ENCODE peak calls at places on chromosomes 1 and 21, in four cellular contexts. G, J, B and Q are unnamed samples. For H3K4me1, the result is how much of the 10 kb centered on the place peaks cover.

GRCh38 chr1:91803133-91803532 is 82.8 kb downstream of the TGFBR3 start:
- DNase-seq in G (peak), J (no peak), B (no peak), Q (no peak)

GRCh38 chr1:66168919-66169725 is 364.8 kb upstream of the SGIP1 start:
- DNase-seq in G (no peak), J (peak), B (no peak), Q (peak)

GRCh38 chr1:146007048-146007784 is 10.8 kb upstream of the TXNIP start:
- DNase-seq in G (peak), J (peak), B (peak), Q (peak)

GRCh38 chr1:208808301-208808700 is 564.1 kb upstream of the PLXNA2 start:
- DNase-seq in G (no peak), J (no peak), B (no peak), Q (no peak)

GRCh38 chr21:38879912-38880577 is 74.3 kb downstream of the ETS2 start:
- DNase-seq in G (no peak), J (no peak), B (no peak), Q (no peak)

GRCh38 chr1:160082926-160083325 is 1.6 kb downstream of the KCNJ9 start:
- DNase-seq in G (no peak), J (no peak), B (no peak), Q (no peak)

GRCh38 chr1:72283204-72284083 is 1.1 kb upstream of the NEGR1 start:
- DNase-seq in G (peak), J (peak), B (peak), Q (peak)

GRCh38 chr21:42794551-42794950 is 84.8 kb downstream of the WDR4 start:
- DNase-seq in G (no peak), J (no peak), B (no peak), Q (no peak)

GRCh38 chr1:75625795-75626194 is 14.9 kb upstream of the SLC44A5 start:
- DNase-seq in G (no peak), J (no peak), B (no peak), Q (no peak)

GRCh38 chr1:55696181-55696580 is 481.0 kb upstream of the USP24 start:
- DNase-seq in G (peak), J (peak), B (peak), Q (no peak)

GRCh38 chr1:212628056-212628455 is 19.5 kb downstream of the ATF3 start:
- DNase-seq in G (no peak), J (no peak), B (no peak), Q (no peak)

GRCh38 chr1:185837711-185838110 is 103.5 kb downstream of the HMCN1 start:
- DNase-seq in G (peak), J (no peak), B (no peak), Q (no peak)

GRCh38 chr1:243748706-243749283 is 101.2 kb downstream of the AKT3 start:
- DNase-seq in G (peak), J (peak), B (peak), Q (peak)

GRCh38 chr1:174075245-174075692 is 53.1 kb upstream of the RC3H1 start:
- DNase-seq in G (peak), J (peak), B (peak), Q (no peak)

GRCh38 chr21:27168084-27168483 is 201.2 kb upstream of the ADAMTS5 start:
- DNase-seq in G (peak), J (no peak), B (peak), Q (no peak)

GRCh38 chr1:219926363-219926998 is 1.9 kb downstream of the SLC30A10 start:
- DNase-seq in G (no peak), J (no peak), B (no peak), Q (no peak)

GRCh38 chr21:38839683-38840286 is 34.1 kb downstream of the ETS2 start:
- DNase-seq in G (peak), J (peak), B (peak), Q (no peak)

GRCh38 chr1:190599677-190600076 is 122.0 kb upstream of the BRINP3 start:
- DNase-seq in G (no peak), J (no peak), B (no peak), Q (no peak)

GRCh38 chr1:177771688-177772087 is 198.2 kb downstream of the SEC16B start:
- DNase-seq in G (no peak), J (no peak), B (no peak), Q (no peak)

GRCh38 chr1:57215175-57215574 is 208.7 kb downstream of the DAB1 start:
- DNase-seq in G (no peak), J (no peak), B (no peak), Q (no peak)

GRCh38 chr1:229894535-229894934 is 172.5 kb upstream of the GALNT2 start:
- DNase-seq in G (no peak), J (no peak), B (no peak), Q (no peak)

GRCh38 chr1:20366076-20366765 is 75.5 kb downstream of the VWA5B1 start:
- DNase-seq in G (peak), J (peak), B (peak), Q (no peak)

GRCh38 chr1:112790920-112791722 is 76.0 kb upstream of the PPM1J start:
- DNase-seq in G (no peak), J (no peak), B (no peak), Q (no peak)

GRCh38 chr1:44089371-44090070 is 29.1 kb upstream of the KLF17 start:
- DNase-seq in G (no peak), J (no peak), B (no peak), Q (no peak)

GRCh38 chr21:44392916-44393315 is 39.5 kb downstream of the TRPM2 start:
- DNase-seq in G (no peak), J (no peak), B (no peak), Q (no peak)

GRCh38 chr1:119544165-119544762 is 37.3 kb downstream of the HSD3B1 start:
- DNase-seq in G (peak), J (no peak), B (no peak), Q (no peak)

GRCh38 chr21:37828515-37828914 is 87.7 kb downstream of the KCNJ6 start:
- DNase-seq in G (no peak), J (no peak), B (no peak), Q (no peak)

GRCh38 chr21:14947613-14948160 is 117.1 kb downstream of the NRIP1 start:
- DNase-seq in G (no peak), J (no peak), B (no peak), Q (no peak)

GRCh38 chr1:111552587-111552986 is 49.2 kb upstream of the ADORA3 start:
- DNase-seq in G (no peak), J (no peak), B (no peak), Q (no peak)

GRCh38 chr1:234515821-234516241 is 36.9 kb upstream of the TARBP1 start:
- DNase-seq in G (peak), J (peak), B (peak), Q (no peak)

GRCh38 chr1:107309962-107310361 is 169.1 kb downstream of the NTNG1 start:
- DNase-seq in G (no peak), J (no peak), B (no peak), Q (no peak)

GRCh38 chr1:175572932-175573871 is 170.2 kb downstream of the TNR start:
- DNase-seq in G (no peak), J (no peak), B (no peak), Q (no peak)

GRCh38 chr1:186165303-186165702 is 209.8 kb downstream of the TPR start:
- DNase-seq in G (no peak), J (no peak), B (no peak), Q (no peak)

GRCh38 chr1:5385400-5385799 is 606.8 kb downstream of the NPHP4 start:
- DNase-seq in G (no peak), J (no peak), B (no peak), Q (no peak)

GRCh38 chr1:201481761-201482493 is 12.9 kb upstream of the PHLDA3 start:
- DNase-seq in G (peak), J (peak), B (peak), Q (peak)
- H3K4me3 ChIP-seq in G (peak), J (peak), B (no peak), Q (peak)

GRCh38 chr1:11535761-11536572 is 57.0 kb downstream of the DISP3 start:
- DNase-seq in G (no peak), J (no peak), B (no peak), Q (no peak)
- H3K4me1 ChIP-seq in G (under half), J (under half), B (under half), Q (under half)

DNA sequence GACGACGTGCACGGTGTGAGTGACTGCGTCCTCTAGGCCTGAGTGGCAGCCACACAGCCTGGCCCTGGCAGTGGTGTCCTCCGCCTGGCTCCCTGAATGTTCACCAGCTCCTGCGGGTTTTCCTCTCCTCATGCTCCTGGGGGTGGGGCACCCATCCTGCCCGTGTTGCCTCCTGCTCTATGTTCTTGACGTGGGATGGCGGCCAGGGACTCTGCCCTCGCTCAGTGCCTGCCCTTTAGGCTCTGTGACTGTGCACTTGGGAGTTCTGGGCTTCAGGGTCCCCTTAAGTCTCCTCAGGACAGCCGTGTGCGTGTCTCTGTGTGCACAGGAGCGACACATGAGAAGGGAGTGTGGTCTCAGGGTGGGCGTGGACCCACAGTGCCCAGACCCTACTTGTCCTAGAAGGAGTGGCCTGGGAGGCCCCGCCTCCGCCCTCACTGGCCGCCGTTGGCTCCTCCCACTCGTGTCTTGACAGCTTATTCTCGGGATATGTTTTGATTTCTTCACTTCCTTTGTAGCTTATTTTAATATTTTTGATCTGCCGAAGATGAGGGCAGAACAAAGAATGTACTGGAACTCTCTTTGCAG is 3.6 kb downstream of the SKI start:
- DNase-seq in G (peak), J (peak), B (peak), Q (peak)
- H3K4me3 ChIP-seq in G (peak), J (peak), B (peak), Q (peak)

DNA sequence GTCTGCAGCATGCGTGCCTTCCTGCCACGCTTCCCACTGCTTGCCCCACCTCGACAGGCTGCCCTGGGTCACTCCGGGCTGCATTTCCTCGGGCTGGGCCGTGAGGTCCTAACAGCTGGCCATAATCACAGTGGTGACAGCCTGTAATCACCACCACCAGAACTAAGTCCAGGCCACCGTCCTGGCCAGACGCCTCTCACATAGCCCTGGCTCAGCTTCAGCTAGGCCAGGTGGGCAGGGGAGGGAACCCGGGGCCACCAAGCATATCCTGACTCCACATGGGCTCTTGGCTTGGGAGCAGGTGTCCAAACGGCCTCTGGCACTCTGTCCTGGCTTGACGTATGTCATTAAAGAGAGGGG is 229.5 kb downstream of the TRABD2B start:
- DNase-seq in G (no peak), J (no peak), B (no peak), Q (no peak)
- H3K4me1 ChIP-seq in G (under half), J (under half), B (under half), Q (under half)

DNA sequence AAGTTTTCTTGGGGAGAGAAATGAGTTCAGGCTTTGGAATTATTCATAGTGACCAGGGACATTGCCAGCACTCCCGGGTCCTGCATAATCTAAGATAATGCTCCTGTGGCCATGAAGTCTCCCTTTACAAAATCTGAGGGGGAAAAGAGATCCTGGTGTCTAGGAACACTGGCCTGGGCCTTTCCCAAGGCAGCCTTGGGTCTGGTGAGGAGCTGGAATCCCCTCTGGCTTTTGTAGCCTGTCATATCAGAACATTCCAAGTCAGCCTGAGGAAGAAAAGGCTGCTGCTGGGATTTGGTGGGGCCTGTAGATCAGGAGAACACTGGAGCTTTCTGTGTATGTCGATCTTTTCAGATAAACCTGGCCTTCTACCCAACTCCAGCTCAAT is 1.6 kb upstream of the ARID1A start:
- DNase-seq in G (peak), J (peak), B (no peak), Q (no peak)
- H3K4me3 ChIP-seq in G (peak), J (peak), B (no peak), Q (peak)

DNA sequence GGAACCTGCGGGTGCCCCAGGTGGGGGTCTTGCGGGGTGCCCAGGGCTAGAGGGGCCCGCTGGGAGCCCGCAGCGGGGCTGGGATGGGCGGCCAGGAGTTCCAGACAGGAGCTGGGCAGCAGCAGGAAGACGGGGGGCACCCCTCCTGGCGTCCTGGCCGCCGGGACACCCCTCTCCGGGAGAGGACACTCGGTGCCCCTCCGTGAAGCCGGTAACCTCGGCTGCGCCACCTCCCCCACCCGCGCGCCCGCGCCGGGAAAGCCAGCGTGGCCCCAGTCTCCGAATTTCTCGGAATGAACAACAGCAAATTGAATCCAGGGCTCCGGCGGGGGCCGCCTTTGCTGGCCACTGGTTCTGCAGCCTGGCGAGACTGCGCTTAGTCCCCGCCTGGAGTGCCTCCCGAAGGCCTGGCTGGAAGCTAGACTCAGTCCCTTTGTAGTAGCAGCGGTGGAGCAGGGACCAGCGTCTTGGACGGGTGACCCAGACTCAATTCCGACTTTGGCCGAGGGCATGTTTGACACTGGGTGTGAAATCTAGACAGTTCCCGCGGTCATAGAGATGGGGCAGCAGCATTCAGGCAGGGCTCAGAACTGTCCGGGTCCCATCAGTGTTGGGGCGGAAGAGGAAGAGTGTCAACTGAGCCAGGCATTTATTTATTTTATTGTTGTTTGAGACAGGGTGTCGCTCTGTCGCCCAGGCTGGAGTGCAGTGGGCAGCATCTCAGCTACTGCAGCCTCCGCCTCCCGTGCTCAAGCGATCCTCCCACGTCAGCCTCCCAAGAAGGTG is 766 bp downstream of the IFNGR2 start:
- DNase-seq in G (peak), J (peak), B (peak), Q (peak)
- H3K4me1 ChIP-seq in G (under half), J (under half), B (under half), Q (under half)

DNA sequence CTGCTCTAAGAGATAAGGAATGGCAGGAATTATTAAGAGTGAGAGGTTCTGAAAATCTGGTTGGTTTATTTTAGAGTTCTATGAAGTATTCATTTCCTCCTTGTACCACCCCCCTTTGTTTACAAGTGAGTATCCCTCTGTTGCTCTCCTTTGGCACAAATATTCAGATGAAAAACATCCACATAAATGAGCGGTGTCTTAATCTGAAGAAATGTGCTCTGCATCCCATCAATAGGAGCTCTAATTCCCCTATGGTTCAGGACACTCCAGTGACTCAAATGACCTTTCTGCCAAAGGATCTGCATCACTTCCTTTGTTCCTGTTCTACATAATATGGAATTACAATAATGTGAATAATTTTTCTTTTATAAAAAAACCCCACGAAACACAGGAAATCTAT is 16.6 kb downstream of the DDAH1 start:
- DNase-seq in G (peak), J (peak), B (peak), Q (no peak)
- H3K4me3 ChIP-seq in G (no peak), J (peak), B (no peak), Q (no peak)

DNA sequence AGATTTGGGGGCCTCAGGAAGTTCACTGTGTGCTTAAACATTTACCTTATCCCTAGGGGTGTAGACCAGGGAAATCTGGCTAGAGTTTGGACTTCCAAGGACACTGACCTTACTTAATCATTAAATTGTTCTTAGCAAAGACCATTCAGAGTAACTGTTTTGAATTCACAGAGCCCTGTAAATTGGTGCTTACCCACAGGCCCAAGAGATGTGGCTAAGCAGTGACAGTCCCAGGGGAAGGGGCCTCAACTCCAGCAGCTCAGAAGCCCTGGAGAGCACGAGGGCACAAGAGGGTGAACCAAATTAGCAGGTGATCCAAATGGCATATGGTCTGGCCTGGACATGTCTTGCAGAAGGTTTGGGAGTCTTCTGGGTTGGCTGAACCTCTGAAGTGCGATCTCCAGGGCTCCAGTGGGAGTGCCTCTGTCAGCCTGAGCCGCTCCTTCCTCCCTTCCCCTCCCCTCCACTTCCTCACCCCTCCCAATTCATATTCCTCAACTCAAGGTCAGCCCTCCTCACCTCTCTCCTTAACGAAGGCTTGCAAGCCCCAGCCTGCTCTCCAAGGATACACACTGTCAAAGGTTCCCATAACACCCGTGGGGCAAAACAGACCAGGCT is 4.3 kb downstream of the PAQR7 start:
- DNase-seq in G (no peak), J (no peak), B (no peak), Q (no peak)
- H3K4me1 ChIP-seq in G (under half), J (under half), B (under half), Q (under half)